ENCODE peak calls at places on chromosomes 6 and 20, in seven cellular contexts. One of them, this sample, is unnamed.

GRCh38 chr20:7765221-7765620 is 175.0 kb downstream of the HAO1 start:
- DNase-seq in upper lobe of right lung: no peak
- DNase-seq in keratinocyte: no peak
- DNase-seq in fibroblast of lung: no peak
- DNase-seq in SK-N-SH: no peak
- DNase-seq in HCT116: no peak
- DNase-seq in OCI-LY7: peak
- DNase-seq in this sample: no peak

GRCh38 chr20:63733579-63734081 is 2.8 kb upstream of the LIME1 start:
- DNase-seq in upper lobe of right lung: no peak
- DNase-seq in keratinocyte: no peak
- DNase-seq in fibroblast of lung: no peak
- DNase-seq in SK-N-SH: no peak
- DNase-seq in HCT116: no peak
- DNase-seq in OCI-LY7: no peak
- DNase-seq in this sample: no peak

GRCh38 chr20:44407402-44408184 is 52.1 kb downstream of the HNF4A start:
- DNase-seq in upper lobe of right lung: no peak
- DNase-seq in keratinocyte: peak
- DNase-seq in fibroblast of lung: peak
- DNase-seq in SK-N-SH: no peak
- DNase-seq in HCT116: peak
- DNase-seq in OCI-LY7: no peak
- DNase-seq in this sample: no peak

GRCh38 chr6:147758305-147758704 is 249.8 kb downstream of the SAMD5 start:
- DNase-seq in upper lobe of right lung: no peak
- DNase-seq in keratinocyte: no peak
- DNase-seq in fibroblast of lung: no peak
- DNase-seq in SK-N-SH: no peak
- DNase-seq in HCT116: no peak
- DNase-seq in OCI-LY7: no peak
- DNase-seq in this sample: no peak

GRCh38 chr6:33719326-33719987 is 8.0 kb upstream of the UQCC2 start:
- DNase-seq in upper lobe of right lung: peak
- DNase-seq in keratinocyte: no peak
- DNase-seq in fibroblast of lung: no peak
- DNase-seq in SK-N-SH: no peak
- DNase-seq in HCT116: no peak
- DNase-seq in OCI-LY7: no peak
- DNase-seq in this sample: no peak

GRCh38 chr6:161406633-161407032 is 132.8 kb upstream of the AGPAT4 start:
- DNase-seq in upper lobe of right lung: no peak
- DNase-seq in keratinocyte: peak
- DNase-seq in fibroblast of lung: peak
- DNase-seq in SK-N-SH: no peak
- DNase-seq in HCT116: peak
- DNase-seq in OCI-LY7: no peak
- DNase-seq in this sample: no peak

GRCh38 chr20:9458075-9458818 is 56.1 kb upstream of the LAMP5 start:
- DNase-seq in upper lobe of right lung: no peak
- DNase-seq in keratinocyte: no peak
- DNase-seq in fibroblast of lung: peak
- DNase-seq in SK-N-SH: no peak
- DNase-seq in HCT116: peak
- DNase-seq in OCI-LY7: peak
- DNase-seq in this sample: peak

GRCh38 chr6:37628611-37629320 is 68.9 kb downstream of the MDGA1 start:
- DNase-seq in upper lobe of right lung: no peak
- DNase-seq in keratinocyte: no peak
- DNase-seq in fibroblast of lung: peak
- DNase-seq in SK-N-SH: no peak
- DNase-seq in HCT116: no peak
- DNase-seq in OCI-LY7: no peak
- DNase-seq in this sample: no peak

GRCh38 chr20:63344616-63345327 is 16.4 kb downstream of the CHRNA4 start:
- DNase-seq in upper lobe of right lung: no peak
- DNase-seq in keratinocyte: no peak
- DNase-seq in fibroblast of lung: peak
- DNase-seq in SK-N-SH: peak
- DNase-seq in HCT116: no peak
- DNase-seq in OCI-LY7: no peak
- DNase-seq in this sample: no peak

GRCh38 chr6:119384444-119384843 is 34.9 kb upstream of the MAN1A1 start:
- DNase-seq in upper lobe of right lung: no peak
- DNase-seq in keratinocyte: no peak
- DNase-seq in fibroblast of lung: peak
- DNase-seq in SK-N-SH: no peak
- DNase-seq in HCT116: no peak
- DNase-seq in OCI-LY7: no peak
- DNase-seq in this sample: no peak

GRCh38 chr6:87136963-87137362 is 18.4 kb upstream of the ZNF292 start:
- DNase-seq in upper lobe of right lung: no peak
- DNase-seq in keratinocyte: no peak
- DNase-seq in fibroblast of lung: no peak
- DNase-seq in SK-N-SH: no peak
- DNase-seq in HCT116: no peak
- DNase-seq in OCI-LY7: no peak
- DNase-seq in this sample: no peak

GRCh38 chr6:21500894-21501293 is 92.7 kb upstream of the SOX4 start:
- DNase-seq in upper lobe of right lung: no peak
- DNase-seq in keratinocyte: no peak
- DNase-seq in fibroblast of lung: no peak
- DNase-seq in SK-N-SH: no peak
- DNase-seq in HCT116: no peak
- DNase-seq in OCI-LY7: no peak
- DNase-seq in this sample: no peak

GRCh38 chr6:149820506-149820905 is 43.7 kb downstream of the LRP11 start:
- DNase-seq in upper lobe of right lung: no peak
- DNase-seq in keratinocyte: no peak
- DNase-seq in fibroblast of lung: no peak
- DNase-seq in SK-N-SH: no peak
- DNase-seq in HCT116: no peak
- DNase-seq in OCI-LY7: peak
- DNase-seq in this sample: no peak

GRCh38 chr20:17026346-17026745 is 200.5 kb upstream of the PCSK2 start:
- DNase-seq in upper lobe of right lung: no peak
- DNase-seq in keratinocyte: no peak
- DNase-seq in fibroblast of lung: no peak
- DNase-seq in SK-N-SH: no peak
- DNase-seq in HCT116: no peak
- DNase-seq in OCI-LY7: no peak
- DNase-seq in this sample: no peak

GRCh38 chr20:50475879-50476292 is 34.3 kb upstream of the PTPN1 start:
- DNase-seq in upper lobe of right lung: no peak
- DNase-seq in keratinocyte: no peak
- DNase-seq in fibroblast of lung: peak
- DNase-seq in SK-N-SH: no peak
- DNase-seq in HCT116: no peak
- DNase-seq in OCI-LY7: no peak
- DNase-seq in this sample: no peak

GRCh38 chr20:52760791-52761190 is 211.4 kb upstream of the TSHZ2 start:
- DNase-seq in upper lobe of right lung: no peak
- DNase-seq in keratinocyte: no peak
- DNase-seq in fibroblast of lung: no peak
- DNase-seq in SK-N-SH: no peak
- DNase-seq in HCT116: no peak
- DNase-seq in OCI-LY7: peak
- DNase-seq in this sample: no peak

GRCh38 chr6:138692058-138692977 is 81.3 kb upstream of the CCDC28A start:
- DNase-seq in upper lobe of right lung: peak
- DNase-seq in keratinocyte: no peak
- DNase-seq in fibroblast of lung: peak
- DNase-seq in SK-N-SH: peak
- DNase-seq in HCT116: no peak
- DNase-seq in OCI-LY7: peak
- DNase-seq in this sample: no peak

GRCh38 chr6:12313992-12314589 is 23.9 kb downstream of the EDN1 start:
- DNase-seq in upper lobe of right lung: no peak
- DNase-seq in keratinocyte: no peak
- DNase-seq in fibroblast of lung: no peak
- DNase-seq in SK-N-SH: no peak
- DNase-seq in HCT116: peak
- DNase-seq in OCI-LY7: no peak
- DNase-seq in this sample: no peak
- H3K4me3 ChIP-seq in upper lobe of right lung: no peak
- H3K4me3 ChIP-seq in keratinocyte: peak
- H3K4me3 ChIP-seq in fibroblast of lung: no peak
- H3K4me3 ChIP-seq in SK-N-SH: no peak
- H3K4me3 ChIP-seq in HCT116: no peak
- H3K4me3 ChIP-seq in OCI-LY7: no peak
- H3K4me3 ChIP-seq in this sample: no peak

GRCh38 chr6:27209659-27210269 is 37.7 kb upstream of the PRSS16 start:
- DNase-seq in upper lobe of right lung: no peak
- DNase-seq in keratinocyte: no peak
- DNase-seq in fibroblast of lung: no peak
- DNase-seq in SK-N-SH: no peak
- DNase-seq in HCT116: no peak
- DNase-seq in OCI-LY7: no peak
- DNase-seq in this sample: no peak
- TF ChIP-seq CTCF in upper lobe of right lung: no peak
- TF ChIP-seq CTCF in keratinocyte: no peak
- TF ChIP-seq CTCF in fibroblast of lung: no peak
- TF ChIP-seq CTCF in SK-N-SH: no peak
- TF ChIP-seq CTCF in HCT116: no peak
- TF ChIP-seq CTCF in OCI-LY7: no peak
- TF ChIP-seq CTCF in this sample: no peak

DNA sequence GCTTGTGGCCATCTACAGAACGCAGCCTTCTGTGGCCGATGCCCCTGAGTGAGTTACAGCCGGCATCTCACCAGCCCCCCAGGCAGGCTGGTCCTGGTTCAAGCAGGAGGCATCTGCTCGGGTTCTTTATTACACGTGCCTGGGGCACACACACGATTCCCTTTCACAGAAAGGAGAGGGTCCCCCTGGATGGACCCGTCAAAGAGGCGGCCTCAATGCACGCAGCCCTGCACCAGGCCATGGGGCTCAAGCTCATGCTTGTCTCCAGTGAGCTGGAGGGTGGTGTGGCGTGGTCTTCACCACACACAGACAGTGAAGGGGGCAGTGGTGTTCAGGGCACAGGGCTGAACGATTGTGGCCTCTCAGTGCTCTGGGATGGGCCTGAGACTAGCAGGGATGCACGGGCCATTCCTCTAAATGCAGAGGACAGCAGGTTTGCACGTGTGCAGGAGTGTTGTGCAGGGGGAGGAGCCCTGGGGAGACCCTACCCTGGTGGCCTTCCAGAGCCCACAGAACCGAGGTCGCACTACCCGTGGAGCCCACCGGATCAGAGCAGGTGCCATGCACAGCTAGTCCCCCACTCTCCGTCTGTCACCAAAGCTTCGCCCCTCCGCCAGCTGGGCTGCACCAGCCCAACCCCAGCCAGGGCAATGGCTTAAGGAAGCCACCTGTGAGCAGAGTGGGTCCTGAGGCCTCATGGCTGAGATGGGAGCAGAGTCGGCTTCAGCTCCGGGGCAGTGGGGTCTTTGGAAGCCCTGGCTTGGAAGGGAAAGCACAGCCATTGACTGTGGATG is 23.1 kb downstream of the FRMD1 start:
- DNase-seq in upper lobe of right lung: no peak
- DNase-seq in keratinocyte: no peak
- DNase-seq in fibroblast of lung: no peak
- DNase-seq in SK-N-SH: no peak
- DNase-seq in HCT116: no peak
- DNase-seq in OCI-LY7: no peak
- DNase-seq in this sample: no peak
- H3K4me3 ChIP-seq in upper lobe of right lung: no peak
- H3K4me3 ChIP-seq in keratinocyte: no peak
- H3K4me3 ChIP-seq in fibroblast of lung: no peak
- H3K4me3 ChIP-seq in SK-N-SH: no peak
- H3K4me3 ChIP-seq in HCT116: no peak
- H3K4me3 ChIP-seq in OCI-LY7: no peak
- H3K4me3 ChIP-seq in this sample: no peak

DNA sequence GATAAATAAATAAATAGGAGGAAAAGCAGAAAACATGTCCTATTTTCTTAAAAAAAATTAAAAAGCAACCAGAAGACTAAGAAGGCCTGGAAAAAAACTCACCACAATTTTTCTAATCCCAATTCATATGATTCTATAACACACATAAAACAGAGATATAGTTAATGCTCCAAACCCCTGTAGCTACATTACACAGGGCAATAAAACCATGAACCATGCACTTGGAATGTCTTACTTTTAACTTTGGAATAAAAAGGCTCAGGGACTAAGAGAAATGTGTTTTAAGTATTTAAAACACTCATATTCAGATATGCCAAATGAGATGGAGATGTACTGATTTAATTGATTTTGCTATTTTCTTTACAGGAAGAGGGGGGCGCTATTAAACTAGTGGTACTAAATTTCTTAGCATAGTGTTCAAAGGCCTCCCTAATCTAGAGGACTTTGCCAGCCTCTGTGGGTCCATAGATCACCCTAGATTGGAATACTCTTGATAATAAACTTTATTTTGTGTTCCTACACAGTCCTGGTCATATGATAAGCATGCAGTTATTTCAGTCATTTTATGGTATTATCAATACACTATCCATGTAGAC is 30.3 kb upstream of the GCM1 start:
- DNase-seq in upper lobe of right lung: no peak
- DNase-seq in keratinocyte: no peak
- DNase-seq in fibroblast of lung: no peak
- DNase-seq in SK-N-SH: no peak
- DNase-seq in HCT116: no peak
- DNase-seq in OCI-LY7: no peak
- DNase-seq in this sample: no peak
- TF ChIP-seq CTCF in upper lobe of right lung: no peak
- TF ChIP-seq CTCF in keratinocyte: no peak
- TF ChIP-seq CTCF in fibroblast of lung: no peak
- TF ChIP-seq CTCF in SK-N-SH: no peak
- TF ChIP-seq CTCF in HCT116: no peak
- TF ChIP-seq CTCF in OCI-LY7: peak
- TF ChIP-seq CTCF in this sample: no peak

GRCh38 chr6:56686429-56686828 is 43.7 kb upstream of the DST start:
- DNase-seq in upper lobe of right lung: no peak
- DNase-seq in keratinocyte: no peak
- DNase-seq in fibroblast of lung: no peak
- DNase-seq in SK-N-SH: no peak
- DNase-seq in HCT116: no peak
- DNase-seq in OCI-LY7: no peak
- DNase-seq in this sample: no peak
- H3K4me3 ChIP-seq in upper lobe of right lung: peak
- H3K4me3 ChIP-seq in keratinocyte: no peak
- H3K4me3 ChIP-seq in fibroblast of lung: no peak
- H3K4me3 ChIP-seq in SK-N-SH: no peak
- H3K4me3 ChIP-seq in HCT116: no peak
- H3K4me3 ChIP-seq in OCI-LY7: no peak
- H3K4me3 ChIP-seq in this sample: no peak

GRCh38 chr6:70289299-70289698 is 13.6 kb downstream of the COL9A1 start:
- DNase-seq in upper lobe of right lung: no peak
- DNase-seq in keratinocyte: no peak
- DNase-seq in fibroblast of lung: no peak
- DNase-seq in SK-N-SH: peak
- DNase-seq in HCT116: no peak
- DNase-seq in OCI-LY7: no peak
- DNase-seq in this sample: no peak
- TF ChIP-seq CTCF in upper lobe of right lung: no peak
- TF ChIP-seq CTCF in keratinocyte: no peak
- TF ChIP-seq CTCF in fibroblast of lung: no peak
- TF ChIP-seq CTCF in SK-N-SH: peak
- TF ChIP-seq CTCF in HCT116: no peak
- TF ChIP-seq CTCF in OCI-LY7: peak
- TF ChIP-seq CTCF in this sample: no peak

GRCh38 chr6:54624779-54625178 is 221.8 kb upstream of the FAM83B start:
- DNase-seq in upper lobe of right lung: no peak
- DNase-seq in keratinocyte: no peak
- DNase-seq in fibroblast of lung: peak
- DNase-seq in SK-N-SH: no peak
- DNase-seq in HCT116: no peak
- DNase-seq in OCI-LY7: no peak
- DNase-seq in this sample: no peak
- H3K4me3 ChIP-seq in upper lobe of right lung: no peak
- H3K4me3 ChIP-seq in keratinocyte: no peak
- H3K4me3 ChIP-seq in fibroblast of lung: no peak
- H3K4me3 ChIP-seq in SK-N-SH: no peak
- H3K4me3 ChIP-seq in HCT116: no peak
- H3K4me3 ChIP-seq in OCI-LY7: no peak
- H3K4me3 ChIP-seq in this sample: no peak